ENCODE peak calls at places on chromosomes 4 and X, in ten cellular contexts. One of them, this sample, is unnamed.

GRCh38 chrX:153769865-153770605 is 6.0 kb downstream of the PLXNB3 start:
- DNase-seq in activated T-cell treated with anti-CD3 and anti-CD28 coated beads for 1 hour: no peak
- DNase-seq in stimulated activated CD4-positive, alpha-beta T cell treated with anti-CD3 and anti-CD28 coated beads, TNF-alpha, amount 100 ng/mL, for 48 hours: no peak
- DNase-seq in MV-4-11: no peak
- DNase-seq in amniotic stem cell: no peak
- DNase-seq in D341Med: peak
- DNase-seq in left lobe of liver: no peak
- DNase-seq in putamen: no peak
- DNase-seq in stimulated activated effector memory CD8-positive, alpha-beta T cell treated with anti-CD3 and anti-CD28 coated beads, Interleukin-12 subunit alpha, Interleukin-12 subunit beta, amount 100 ng/mL, for 72 hours: no peak
- DNase-seq in HEK293T: no peak
- DNase-seq in this sample: no peak

GRCh38 chr4:70183940-70184246 is 11.6 kb upstream of the ODAM start:
- DNase-seq in MV-4-11: no peak
- DNase-seq in activated T-cell treated with anti-CD3 and anti-CD28 coated beads for 1 hour: no peak
- DNase-seq in HEK293T: no peak
- DNase-seq in putamen: no peak
- DNase-seq in amniotic stem cell: no peak
- DNase-seq in D341Med: no peak
- DNase-seq in left lobe of liver: no peak
- DNase-seq in stimulated activated effector memory CD8-positive, alpha-beta T cell treated with anti-CD3 and anti-CD28 coated beads, Interleukin-12 subunit alpha, Interleukin-12 subunit beta, amount 100 ng/mL, for 72 hours: no peak
- DNase-seq in stimulated activated CD4-positive, alpha-beta T cell treated with anti-CD3 and anti-CD28 coated beads, TNF-alpha, amount 100 ng/mL, for 48 hours: no peak
- DNase-seq in this sample: no peak

GRCh38 chrX:41512394-41512793 is 65.3 kb downstream of the NYX start:
- DNase-seq in D341Med: no peak
- DNase-seq in putamen: no peak
- DNase-seq in left lobe of liver: no peak
- DNase-seq in MV-4-11: peak
- DNase-seq in stimulated activated effector memory CD8-positive, alpha-beta T cell treated with anti-CD3 and anti-CD28 coated beads, Interleukin-12 subunit alpha, Interleukin-12 subunit beta, amount 100 ng/mL, for 72 hours: no peak
- DNase-seq in activated T-cell treated with anti-CD3 and anti-CD28 coated beads for 1 hour: no peak
- DNase-seq in amniotic stem cell: no peak
- DNase-seq in stimulated activated CD4-positive, alpha-beta T cell treated with anti-CD3 and anti-CD28 coated beads, TNF-alpha, amount 100 ng/mL, for 48 hours: no peak
- DNase-seq in HEK293T: no peak
- DNase-seq in this sample: no peak

GRCh38 chr4:10077492-10078335 is 38.9 kb downstream of the WDR1 start:
- DNase-seq in D341Med: no peak
- DNase-seq in stimulated activated effector memory CD8-positive, alpha-beta T cell treated with anti-CD3 and anti-CD28 coated beads, Interleukin-12 subunit alpha, Interleukin-12 subunit beta, amount 100 ng/mL, for 72 hours: no peak
- DNase-seq in amniotic stem cell: no peak
- DNase-seq in left lobe of liver: peak
- DNase-seq in activated T-cell treated with anti-CD3 and anti-CD28 coated beads for 1 hour: no peak
- DNase-seq in putamen: no peak
- DNase-seq in HEK293T: no peak
- DNase-seq in stimulated activated CD4-positive, alpha-beta T cell treated with anti-CD3 and anti-CD28 coated beads, TNF-alpha, amount 100 ng/mL, for 48 hours: no peak
- DNase-seq in MV-4-11: no peak
- DNase-seq in this sample: no peak

GRCh38 chr4:10336471-10336870 is 120.8 kb downstream of the ZNF518B start:
- DNase-seq in activated T-cell treated with anti-CD3 and anti-CD28 coated beads for 1 hour: no peak
- DNase-seq in stimulated activated effector memory CD8-positive, alpha-beta T cell treated with anti-CD3 and anti-CD28 coated beads, Interleukin-12 subunit alpha, Interleukin-12 subunit beta, amount 100 ng/mL, for 72 hours: no peak
- DNase-seq in D341Med: no peak
- DNase-seq in MV-4-11: no peak
- DNase-seq in putamen: no peak
- DNase-seq in amniotic stem cell: no peak
- DNase-seq in stimulated activated CD4-positive, alpha-beta T cell treated with anti-CD3 and anti-CD28 coated beads, TNF-alpha, amount 100 ng/mL, for 48 hours: no peak
- DNase-seq in HEK293T: no peak
- DNase-seq in left lobe of liver: no peak
- DNase-seq in this sample: no peak

GRCh38 chr4:825063-825968 is 613 bp downstream of the CPLX1 start:
- DNase-seq in left lobe of liver: peak
- DNase-seq in MV-4-11: no peak
- DNase-seq in stimulated activated CD4-positive, alpha-beta T cell treated with anti-CD3 and anti-CD28 coated beads, TNF-alpha, amount 100 ng/mL, for 48 hours: no peak
- DNase-seq in HEK293T: peak
- DNase-seq in stimulated activated effector memory CD8-positive, alpha-beta T cell treated with anti-CD3 and anti-CD28 coated beads, Interleukin-12 subunit alpha, Interleukin-12 subunit beta, amount 100 ng/mL, for 72 hours: no peak
- DNase-seq in D341Med: peak
- DNase-seq in activated T-cell treated with anti-CD3 and anti-CD28 coated beads for 1 hour: peak
- DNase-seq in putamen: no peak
- DNase-seq in amniotic stem cell: no peak
- DNase-seq in this sample: no peak

GRCh38 chrX:129777218-129777768 is 2.5 kb upstream of the SASH3 start:
- DNase-seq in left lobe of liver: peak
- DNase-seq in stimulated activated CD4-positive, alpha-beta T cell treated with anti-CD3 and anti-CD28 coated beads, TNF-alpha, amount 100 ng/mL, for 48 hours: no peak
- DNase-seq in amniotic stem cell: no peak
- DNase-seq in MV-4-11: peak
- DNase-seq in HEK293T: no peak
- DNase-seq in activated T-cell treated with anti-CD3 and anti-CD28 coated beads for 1 hour: peak
- DNase-seq in putamen: no peak
- DNase-seq in D341Med: no peak
- DNase-seq in stimulated activated effector memory CD8-positive, alpha-beta T cell treated with anti-CD3 and anti-CD28 coated beads, Interleukin-12 subunit alpha, Interleukin-12 subunit beta, amount 100 ng/mL, for 72 hours: no peak
- DNase-seq in this sample: no peak

GRCh38 chr4:54015421-54016065 is 48.9 kb downstream of the CHIC2 start:
- DNase-seq in putamen: no peak
- DNase-seq in HEK293T: no peak
- DNase-seq in MV-4-11: no peak
- DNase-seq in D341Med: no peak
- DNase-seq in amniotic stem cell: no peak
- DNase-seq in stimulated activated CD4-positive, alpha-beta T cell treated with anti-CD3 and anti-CD28 coated beads, TNF-alpha, amount 100 ng/mL, for 48 hours: no peak
- DNase-seq in left lobe of liver: no peak
- DNase-seq in activated T-cell treated with anti-CD3 and anti-CD28 coated beads for 1 hour: no peak
- DNase-seq in stimulated activated effector memory CD8-positive, alpha-beta T cell treated with anti-CD3 and anti-CD28 coated beads, Interleukin-12 subunit alpha, Interleukin-12 subunit beta, amount 100 ng/mL, for 72 hours: no peak
- DNase-seq in this sample: no peak

GRCh38 chrX:100979881-100980607 is 10.5 kb downstream of the ARL13A start:
- DNase-seq in D341Med: no peak
- DNase-seq in stimulated activated effector memory CD8-positive, alpha-beta T cell treated with anti-CD3 and anti-CD28 coated beads, Interleukin-12 subunit alpha, Interleukin-12 subunit beta, amount 100 ng/mL, for 72 hours: no peak
- DNase-seq in MV-4-11: no peak
- DNase-seq in stimulated activated CD4-positive, alpha-beta T cell treated with anti-CD3 and anti-CD28 coated beads, TNF-alpha, amount 100 ng/mL, for 48 hours: no peak
- DNase-seq in activated T-cell treated with anti-CD3 and anti-CD28 coated beads for 1 hour: no peak
- DNase-seq in left lobe of liver: no peak
- DNase-seq in amniotic stem cell: no peak
- DNase-seq in HEK293T: no peak
- DNase-seq in putamen: no peak
- DNase-seq in this sample: no peak

GRCh38 chrX:118824173-118824782 is 654 bp downstream of the ZCCHC12 start:
- DNase-seq in amniotic stem cell: no peak
- DNase-seq in stimulated activated effector memory CD8-positive, alpha-beta T cell treated with anti-CD3 and anti-CD28 coated beads, Interleukin-12 subunit alpha, Interleukin-12 subunit beta, amount 100 ng/mL, for 72 hours: no peak
- DNase-seq in D341Med: no peak
- DNase-seq in stimulated activated CD4-positive, alpha-beta T cell treated with anti-CD3 and anti-CD28 coated beads, TNF-alpha, amount 100 ng/mL, for 48 hours: no peak
- DNase-seq in MV-4-11: no peak
- DNase-seq in HEK293T: no peak
- DNase-seq in putamen: no peak
- DNase-seq in activated T-cell treated with anti-CD3 and anti-CD28 coated beads for 1 hour: no peak
- DNase-seq in left lobe of liver: no peak
- DNase-seq in this sample: no peak

GRCh38 chrX:103774070-103774642 is 2.5 kb upstream of the PLP1 start:
- DNase-seq in stimulated activated effector memory CD8-positive, alpha-beta T cell treated with anti-CD3 and anti-CD28 coated beads, Interleukin-12 subunit alpha, Interleukin-12 subunit beta, amount 100 ng/mL, for 72 hours: no peak
- DNase-seq in amniotic stem cell: no peak
- DNase-seq in activated T-cell treated with anti-CD3 and anti-CD28 coated beads for 1 hour: no peak
- DNase-seq in HEK293T: no peak
- DNase-seq in left lobe of liver: no peak
- DNase-seq in MV-4-11: peak
- DNase-seq in putamen: peak
- DNase-seq in stimulated activated CD4-positive, alpha-beta T cell treated with anti-CD3 and anti-CD28 coated beads, TNF-alpha, amount 100 ng/mL, for 48 hours: no peak
- DNase-seq in D341Med: peak
- DNase-seq in this sample: no peak

GRCh38 chrX:14673764-14674163 is 144.4 kb downstream of the GLRA2 start:
- DNase-seq in D341Med: peak
- DNase-seq in HEK293T: peak
- DNase-seq in activated T-cell treated with anti-CD3 and anti-CD28 coated beads for 1 hour: no peak
- DNase-seq in MV-4-11: no peak
- DNase-seq in stimulated activated CD4-positive, alpha-beta T cell treated with anti-CD3 and anti-CD28 coated beads, TNF-alpha, amount 100 ng/mL, for 48 hours: no peak
- DNase-seq in amniotic stem cell: peak
- DNase-seq in putamen: no peak
- DNase-seq in stimulated activated effector memory CD8-positive, alpha-beta T cell treated with anti-CD3 and anti-CD28 coated beads, Interleukin-12 subunit alpha, Interleukin-12 subunit beta, amount 100 ng/mL, for 72 hours: no peak
- DNase-seq in left lobe of liver: no peak
- DNase-seq in this sample: no peak

GRCh38 chr4:149203256-149204001 is 612.2 kb downstream of the IQCM start:
- DNase-seq in stimulated activated CD4-positive, alpha-beta T cell treated with anti-CD3 and anti-CD28 coated beads, TNF-alpha, amount 100 ng/mL, for 48 hours: no peak
- DNase-seq in left lobe of liver: peak
- DNase-seq in D341Med: no peak
- DNase-seq in activated T-cell treated with anti-CD3 and anti-CD28 coated beads for 1 hour: no peak
- DNase-seq in putamen: no peak
- DNase-seq in MV-4-11: no peak
- DNase-seq in stimulated activated effector memory CD8-positive, alpha-beta T cell treated with anti-CD3 and anti-CD28 coated beads, Interleukin-12 subunit alpha, Interleukin-12 subunit beta, amount 100 ng/mL, for 72 hours: no peak
- DNase-seq in amniotic stem cell: no peak
- DNase-seq in HEK293T: no peak
- DNase-seq in this sample: no peak

GRCh38 chrX:10579018-10579752 is 41.2 kb downstream of the MID1 start:
- DNase-seq in MV-4-11: no peak
- DNase-seq in stimulated activated effector memory CD8-positive, alpha-beta T cell treated with anti-CD3 and anti-CD28 coated beads, Interleukin-12 subunit alpha, Interleukin-12 subunit beta, amount 100 ng/mL, for 72 hours: no peak
- DNase-seq in left lobe of liver: no peak
- DNase-seq in amniotic stem cell: peak
- DNase-seq in activated T-cell treated with anti-CD3 and anti-CD28 coated beads for 1 hour: no peak
- DNase-seq in HEK293T: no peak
- DNase-seq in stimulated activated CD4-positive, alpha-beta T cell treated with anti-CD3 and anti-CD28 coated beads, TNF-alpha, amount 100 ng/mL, for 48 hours: no peak
- DNase-seq in D341Med: no peak
- DNase-seq in putamen: no peak
- DNase-seq in this sample: no peak

GRCh38 chrX:141936080-141936479 is 32.4 kb downstream of the MAGEC1 start:
- DNase-seq in stimulated activated effector memory CD8-positive, alpha-beta T cell treated with anti-CD3 and anti-CD28 coated beads, Interleukin-12 subunit alpha, Interleukin-12 subunit beta, amount 100 ng/mL, for 72 hours: no peak
- DNase-seq in HEK293T: no peak
- DNase-seq in left lobe of liver: no peak
- DNase-seq in D341Med: no peak
- DNase-seq in activated T-cell treated with anti-CD3 and anti-CD28 coated beads for 1 hour: no peak
- DNase-seq in amniotic stem cell: no peak
- DNase-seq in putamen: peak
- DNase-seq in MV-4-11: no peak
- DNase-seq in stimulated activated CD4-positive, alpha-beta T cell treated with anti-CD3 and anti-CD28 coated beads, TNF-alpha, amount 100 ng/mL, for 48 hours: no peak
- DNase-seq in this sample: no peak

GRCh38 chrX:17527135-17527701 is 152.2 kb downstream of the NHS start:
- DNase-seq in left lobe of liver: no peak
- DNase-seq in stimulated activated CD4-positive, alpha-beta T cell treated with anti-CD3 and anti-CD28 coated beads, TNF-alpha, amount 100 ng/mL, for 48 hours: no peak
- DNase-seq in MV-4-11: peak
- DNase-seq in stimulated activated effector memory CD8-positive, alpha-beta T cell treated with anti-CD3 and anti-CD28 coated beads, Interleukin-12 subunit alpha, Interleukin-12 subunit beta, amount 100 ng/mL, for 72 hours: no peak
- DNase-seq in amniotic stem cell: no peak
- DNase-seq in putamen: peak
- DNase-seq in D341Med: no peak
- DNase-seq in activated T-cell treated with anti-CD3 and anti-CD28 coated beads for 1 hour: no peak
- DNase-seq in HEK293T: no peak
- DNase-seq in this sample: no peak

GRCh38 chr4:156725257-156725656 is 246.3 kb downstream of the PDGFC start:
- DNase-seq in left lobe of liver: no peak
- DNase-seq in HEK293T: no peak
- DNase-seq in activated T-cell treated with anti-CD3 and anti-CD28 coated beads for 1 hour: no peak
- DNase-seq in putamen: peak
- DNase-seq in amniotic stem cell: no peak
- DNase-seq in MV-4-11: no peak
- DNase-seq in stimulated activated CD4-positive, alpha-beta T cell treated with anti-CD3 and anti-CD28 coated beads, TNF-alpha, amount 100 ng/mL, for 48 hours: no peak
- DNase-seq in stimulated activated effector memory CD8-positive, alpha-beta T cell treated with anti-CD3 and anti-CD28 coated beads, Interleukin-12 subunit alpha, Interleukin-12 subunit beta, amount 100 ng/mL, for 72 hours: no peak
- DNase-seq in D341Med: no peak
- DNase-seq in this sample: no peak

GRCh38 chrX:115531818-115532403 is 29.1 kb upstream of the PLS3 start:
- DNase-seq in HEK293T: no peak
- DNase-seq in stimulated activated CD4-positive, alpha-beta T cell treated with anti-CD3 and anti-CD28 coated beads, TNF-alpha, amount 100 ng/mL, for 48 hours: no peak
- DNase-seq in amniotic stem cell: no peak
- DNase-seq in D341Med: no peak
- DNase-seq in putamen: no peak
- DNase-seq in stimulated activated effector memory CD8-positive, alpha-beta T cell treated with anti-CD3 and anti-CD28 coated beads, Interleukin-12 subunit alpha, Interleukin-12 subunit beta, amount 100 ng/mL, for 72 hours: no peak
- DNase-seq in activated T-cell treated with anti-CD3 and anti-CD28 coated beads for 1 hour: no peak
- DNase-seq in MV-4-11: no peak
- DNase-seq in left lobe of liver: no peak
- DNase-seq in this sample: no peak

GRCh38 chr4:87144346-87144745 is 76.1 kb downstream of the KLHL8 start:
- DNase-seq in stimulated activated effector memory CD8-positive, alpha-beta T cell treated with anti-CD3 and anti-CD28 coated beads, Interleukin-12 subunit alpha, Interleukin-12 subunit beta, amount 100 ng/mL, for 72 hours: no peak
- DNase-seq in MV-4-11: peak
- DNase-seq in D341Med: no peak
- DNase-seq in left lobe of liver: no peak
- DNase-seq in HEK293T: no peak
- DNase-seq in activated T-cell treated with anti-CD3 and anti-CD28 coated beads for 1 hour: no peak
- DNase-seq in putamen: no peak
- DNase-seq in stimulated activated CD4-positive, alpha-beta T cell treated with anti-CD3 and anti-CD28 coated beads, TNF-alpha, amount 100 ng/mL, for 48 hours: no peak
- DNase-seq in amniotic stem cell: no peak
- DNase-seq in this sample: no peak

GRCh38 chr4:173506780-173507211 is 23.2 kb downstream of the HAND2 start:
- DNase-seq in stimulated activated effector memory CD8-positive, alpha-beta T cell treated with anti-CD3 and anti-CD28 coated beads, Interleukin-12 subunit alpha, Interleukin-12 subunit beta, amount 100 ng/mL, for 72 hours: no peak
- DNase-seq in amniotic stem cell: no peak
- DNase-seq in HEK293T: no peak
- DNase-seq in D341Med: no peak
- DNase-seq in activated T-cell treated with anti-CD3 and anti-CD28 coated beads for 1 hour: no peak
- DNase-seq in stimulated activated CD4-positive, alpha-beta T cell treated with anti-CD3 and anti-CD28 coated beads, TNF-alpha, amount 100 ng/mL, for 48 hours: no peak
- DNase-seq in MV-4-11: no peak
- DNase-seq in left lobe of liver: no peak
- DNase-seq in putamen: no peak
- DNase-seq in this sample: no peak

GRCh38 chrX:117972681-117973080 is 143.9 kb downstream of the KLHL13 start:
- DNase-seq in D341Med: no peak
- DNase-seq in left lobe of liver: no peak
- DNase-seq in activated T-cell treated with anti-CD3 and anti-CD28 coated beads for 1 hour: no peak
- DNase-seq in MV-4-11: no peak
- DNase-seq in stimulated activated CD4-positive, alpha-beta T cell treated with anti-CD3 and anti-CD28 coated beads, TNF-alpha, amount 100 ng/mL, for 48 hours: no peak
- DNase-seq in stimulated activated effector memory CD8-positive, alpha-beta T cell treated with anti-CD3 and anti-CD28 coated beads, Interleukin-12 subunit alpha, Interleukin-12 subunit beta, amount 100 ng/mL, for 72 hours: no peak
- DNase-seq in HEK293T: peak
- DNase-seq in putamen: no peak
- DNase-seq in amniotic stem cell: no peak
- DNase-seq in this sample: no peak

GRCh38 chr4:83071116-83071515 is 36.1 kb downstream of the COPS4 start:
- DNase-seq in stimulated activated CD4-positive, alpha-beta T cell treated with anti-CD3 and anti-CD28 coated beads, TNF-alpha, amount 100 ng/mL, for 48 hours: no peak
- DNase-seq in D341Med: no peak
- DNase-seq in activated T-cell treated with anti-CD3 and anti-CD28 coated beads for 1 hour: no peak
- DNase-seq in putamen: no peak
- DNase-seq in MV-4-11: no peak
- DNase-seq in amniotic stem cell: no peak
- DNase-seq in HEK293T: no peak
- DNase-seq in left lobe of liver: no peak
- DNase-seq in stimulated activated effector memory CD8-positive, alpha-beta T cell treated with anti-CD3 and anti-CD28 coated beads, Interleukin-12 subunit alpha, Interleukin-12 subunit beta, amount 100 ng/mL, for 72 hours: no peak
- DNase-seq in this sample: no peak

GRCh38 chrX:123219916-123220315 is 35.8 kb downstream of the GRIA3 start:
- DNase-seq in stimulated activated CD4-positive, alpha-beta T cell treated with anti-CD3 and anti-CD28 coated beads, TNF-alpha, amount 100 ng/mL, for 48 hours: no peak
- DNase-seq in activated T-cell treated with anti-CD3 and anti-CD28 coated beads for 1 hour: no peak
- DNase-seq in putamen: peak
- DNase-seq in HEK293T: no peak
- DNase-seq in stimulated activated effector memory CD8-positive, alpha-beta T cell treated with anti-CD3 and anti-CD28 coated beads, Interleukin-12 subunit alpha, Interleukin-12 subunit beta, amount 100 ng/mL, for 72 hours: no peak
- DNase-seq in MV-4-11: no peak
- DNase-seq in left lobe of liver: no peak
- DNase-seq in D341Med: no peak
- DNase-seq in amniotic stem cell: no peak
- DNase-seq in this sample: no peak

GRCh38 chr4:3305610-3306371 is 13.0 kb downstream of the RGS12 start:
- DNase-seq in D341Med: no peak
- DNase-seq in putamen: peak
- DNase-seq in MV-4-11: peak
- DNase-seq in HEK293T: no peak
- DNase-seq in amniotic stem cell: no peak
- DNase-seq in left lobe of liver: peak
- DNase-seq in stimulated activated effector memory CD8-positive, alpha-beta T cell treated with anti-CD3 and anti-CD28 coated beads, Interleukin-12 subunit alpha, Interleukin-12 subunit beta, amount 100 ng/mL, for 72 hours: no peak
- DNase-seq in activated T-cell treated with anti-CD3 and anti-CD28 coated beads for 1 hour: no peak
- DNase-seq in stimulated activated CD4-positive, alpha-beta T cell treated with anti-CD3 and anti-CD28 coated beads, TNF-alpha, amount 100 ng/mL, for 48 hours: no peak
- DNase-seq in this sample: no peak

This sample was measured in thoracic aorta.